ENCODE peak calls at places on chromosomes 2 and 18, in five cellular contexts. K, M, E, V and R are unnamed samples.

GRCh38 chr2:1559589-1560175 is 146.4 kb downstream of the TPO start:
- DNase-seq in K (no peak), M (no peak), E (no peak), V (no peak), R (no peak)

GRCh38 chr2:76599732-76600368 is 889.1 kb upstream of the GCFC2 start:
- DNase-seq in K (peak), M (peak), E (peak), V (peak), R (peak)

GRCh38 chr18:35282353-35282752 is 7.7 kb downstream of the ZSCAN30 start:
- DNase-seq in K (no peak), M (no peak), E (no peak), V (no peak), R (no peak)

GRCh38 chr2:119136093-119136492 is 22.5 kb downstream of the C1QL2 start:
- DNase-seq in K (peak), M (peak), E (no peak), V (no peak), R (peak)

GRCh38 chr2:43105586-43106562 is 120.5 kb downstream of the ZFP36L2 start:
- DNase-seq in K (peak), M (no peak), E (peak), V (peak), R (peak)

GRCh38 chr2:237859533-237860272 is at the start of gene RAMP1:
- DNase-seq in K (no peak), M (no peak), E (peak), V (no peak), R (no peak)

GRCh38 chr2:196967126-196967525 is 40.6 kb upstream of the PGAP1 start:
- DNase-seq in K (no peak), M (no peak), E (no peak), V (no peak), R (peak)

GRCh38 chr2:27185331-27186026 is 26.4 kb upstream of the ATRAID start:
- DNase-seq in K (no peak), M (peak), E (no peak), V (no peak), R (no peak)

GRCh38 chr2:176421291-176422050 is 152.2 kb downstream of the MTX2 start:
- DNase-seq in K (no peak), M (no peak), E (no peak), V (no peak), R (no peak)

GRCh38 chr2:183243760-183244159 is 119.5 kb downstream of the NUP35 start:
- DNase-seq in K (no peak), M (no peak), E (no peak), V (no peak), R (no peak)

GRCh38 chr2:111618577-111618930 is 265.4 kb downstream of the ANAPC1 start:
- DNase-seq in K (no peak), M (no peak), E (no peak), V (no peak), R (no peak)

GRCh38 chr2:202019689-202020450 is 13.8 kb upstream of the FZD7 start:
- DNase-seq in K (no peak), M (no peak), E (peak), V (no peak), R (no peak)

GRCh38 chr2:85538507-85539360 is at the start of gene MAT2A:
- DNase-seq in K (peak), M (peak), E (peak), V (peak), R (peak)

GRCh38 chr2:234305846-234306245 is 191.0 kb downstream of the ARL4C start:
- DNase-seq in K (no peak), M (no peak), E (no peak), V (no peak), R (no peak)

GRCh38 chr2:112486895-112487294 is 4.9 kb downstream of the TTL start:
- DNase-seq in K (no peak), M (no peak), E (no peak), V (no peak), R (no peak)

GRCh38 chr2:13676269-13676668 is 956.2 kb upstream of the LRATD1 start:
- DNase-seq in K (no peak), M (no peak), E (no peak), V (peak), R (no peak)

GRCh38 chr2:2219984-2220383 is 111.1 kb downstream of the MYT1L start:
- DNase-seq in K (no peak), M (no peak), E (no peak), V (no peak), R (no peak)

GRCh38 chr2:216086207-216086893 is 4.6 kb downstream of the TMEM169 start:
- DNase-seq in K (no peak), M (no peak), E (no peak), V (no peak), R (no peak)

GRCh38 chr18:69935319-69936190 is 12.1 kb downstream of the CD226 start:
- DNase-seq in K (no peak), M (no peak), E (no peak), V (peak), R (no peak)

GRCh38 chr2:223117533-223117932 is 65.5 kb downstream of the KCNE4 start:
- DNase-seq in K (no peak), M (no peak), E (no peak), V (no peak), R (no peak)

GRCh38 chr18:48819276-48819675 is 131.5 kb downstream of the SMAD7 start:
- DNase-seq in K (no peak), M (no peak), E (no peak), V (no peak), R (no peak)

GRCh38 chr2:62410015-62410453 is 96.0 kb downstream of the TMEM17 start:
- DNase-seq in K (no peak), M (no peak), E (no peak), V (peak), R (no peak)

GRCh38 chr2:3848776-3849175 is 145.4 kb downstream of the DCDC2C start:
- DNase-seq in K (no peak), M (no peak), E (no peak), V (no peak), R (no peak)